ENCODE peak calls at places on chromosomes 16 and 17, in seven cellular contexts. D is sigmoid colon, O is pancreas, N is GM23338, R is right atrium auricular region, Q is A673, Z is HCT116. L is an unnamed sample.

GRCh38 chr17:40559954-40560591 is 5.2 kb downstream of the CCR7 start:
- DNase-seq in D (peak; percentile 96), O (peak; percentile 83), N (peak; percentile 95), R (peak; percentile 95), Q (peak; percentile 83), Z (peak; percentile 79), L (peak; percentile 60)

GRCh38 chr17:75404739-75405364 is 626 bp downstream of the GRB2 start:
- DNase-seq in D (peak; percentile 80), O (peak; percentile 38), N (peak; percentile 57), R (no peak), Q (peak; percentile 55), Z (no peak), L (no peak)

GRCh38 chr17:73315481-73315880 is 3.7 kb upstream of the CDC42EP4 start:
- DNase-seq in D (no peak), O (no peak), N (no peak), R (no peak), Q (no peak), Z (no peak), L (no peak)

GRCh38 chr16:27230562-27230991 is 27.3 kb downstream of the KDM8 start:
- DNase-seq in D (no peak), O (no peak), N (peak; percentile 19), R (no peak), Q (no peak), Z (no peak), L (no peak)

GRCh38 chr17:54749157-54749556 is 151.5 kb upstream of the TOM1L1 start:
- DNase-seq in D (no peak), O (no peak), N (peak; percentile 64), R (no peak), Q (peak; percentile 19), Z (no peak), L (no peak)

GRCh38 chr17:44315760-44316731 is 7.6 kb downstream of the RUNDC3A start:
- DNase-seq in D (no peak), O (no peak), N (peak; percentile 98), R (no peak), Q (no peak), Z (no peak), L (no peak)

GRCh38 chr17:32323784-32324590 is 18.0 kb downstream of the C17orf75 start:
- DNase-seq in D (no peak), O (peak; percentile 35), N (no peak), R (no peak), Q (no peak), Z (no peak), L (no peak)

GRCh38 chr17:66255527-66255971 is 26.3 kb upstream of the APOH start:
- DNase-seq in D (no peak), O (no peak), N (no peak), R (no peak), Q (no peak), Z (no peak), L (no peak)

GRCh38 chr16:67403976-67404555 is 10.8 kb upstream of the TPPP3 start:
- DNase-seq in D (no peak), O (no peak), N (no peak), R (no peak), Q (no peak), Z (no peak), L (no peak)

GRCh38 chr16:67404740-67405226 is 11.5 kb upstream of the TPPP3 start:
- DNase-seq in D (no peak), O (peak; percentile 79), N (no peak), R (no peak), Q (no peak), Z (peak; percentile 89), L (no peak)

GRCh38 chr16:67406628-67407027 is 9.6 kb downstream of the ZDHHC1 start:
- DNase-seq in D (peak; percentile 76), O (no peak), N (no peak), R (no peak), Q (no peak), Z (no peak), L (no peak)

GRCh38 chr16:67406111-67406593 is 10.1 kb downstream of the ZDHHC1 start:
- DNase-seq in D (peak; percentile 80), O (no peak), N (no peak), R (peak; percentile 77), Q (no peak), Z (no peak), L (no peak)

GRCh38 chr16:67405336-67405735 is 10.9 kb downstream of the ZDHHC1 start:
- DNase-seq in D (no peak), O (no peak), N (no peak), R (no peak), Q (no peak), Z (no peak), L (no peak)
- H3K4me3 ChIP-seq in D (no peak overlapping the region), O (no peak overlapping the region), N (no peak overlapping the region), R (no peak overlapping the region), Q (no peak overlapping the region), Z (no peak overlapping the region), L (no peak overlapping the region)

GRCh38 chr17:76873856-76874255 is 5.7 kb downstream of the MGAT5B start:
- DNase-seq in D (no peak), O (no peak), N (no peak), R (no peak), Q (no peak), Z (no peak), L (no peak)
- H3K36me3 ChIP-seq in D (no peaks in the 10 kb centered on the region), O (no peaks in the 10 kb centered on the region), N (no peaks in the 10 kb centered on the region), R (no peaks in the 10 kb centered on the region), Q (no peaks in the 10 kb centered on the region), Z (no peaks in the 10 kb centered on the region), L (no peaks in the 10 kb centered on the region)

GRCh38 chr17:83196088-83196765 is 116.8 kb downstream of the METRNL start:
- DNase-seq in D (peak; percentile 71), O (no peak), N (no peak), R (no peak), Q (no peak), Z (no peak), L (no peak)
- H3K27ac ChIP-seq in D (peak overlapping the region; percentile 8), O (no peak overlapping the region), N (no peak overlapping the region), R (peak overlapping the region; percentile 48), Q (no peak overlapping the region), Z (no peak overlapping the region), L (peak overlapping the region; percentile 62)

DNA sequence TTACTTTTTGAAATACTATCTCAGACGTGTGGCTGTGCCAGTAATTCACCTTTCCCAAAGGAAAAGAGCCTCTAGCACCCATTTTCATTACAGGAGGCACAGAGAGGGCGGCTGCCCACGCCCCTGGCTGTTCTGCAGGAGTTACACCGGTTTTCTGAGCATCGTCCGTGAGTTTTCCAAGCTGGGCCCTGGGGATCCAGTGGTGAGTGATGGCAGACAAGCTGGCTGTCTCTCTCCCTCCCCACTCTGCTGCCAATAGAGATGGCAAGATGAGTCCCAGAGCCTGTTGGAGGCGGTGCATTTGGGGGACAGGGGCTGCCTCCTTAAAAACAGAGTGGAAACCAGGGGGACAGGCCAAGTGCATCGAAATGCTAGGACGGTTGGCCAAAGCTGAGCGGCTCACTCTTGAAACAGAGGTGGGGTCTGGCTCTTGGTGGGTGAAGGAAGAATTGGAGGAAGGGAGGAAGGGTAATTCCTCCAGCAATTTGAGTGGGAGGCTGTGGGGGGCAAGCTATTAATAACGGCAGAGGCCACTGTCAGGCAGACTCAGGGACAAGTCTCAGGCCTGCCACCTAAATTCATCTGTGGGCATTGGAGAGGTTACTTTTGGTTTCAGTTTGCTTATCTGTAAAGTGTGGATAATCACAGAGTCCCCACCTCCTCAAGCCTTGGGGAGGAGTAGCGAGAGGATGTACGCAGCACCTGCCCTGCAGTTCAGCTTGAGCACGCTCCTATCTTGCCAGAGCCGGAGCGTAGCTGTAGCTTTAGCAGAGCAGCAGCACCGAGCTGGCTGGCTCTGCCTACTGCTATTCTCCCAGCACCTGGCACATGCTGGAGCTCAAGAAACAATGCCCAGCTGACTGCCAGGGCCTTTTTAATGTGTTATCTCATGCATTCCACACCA is 7.5 kb upstream of the NOS2 start:
- DNase-seq in D (no peak), O (peak; percentile 9), N (no peak), R (no peak), Q (no peak), Z (no peak), L (no peak)
- H3K4me3 ChIP-seq in D (no peak overlapping the region), O (no peak overlapping the region), N (no peak overlapping the region), R (no peak overlapping the region), Q (no peak overlapping the region), Z (no peak overlapping the region), L (no peak overlapping the region)

GRCh38 chr16:22262460-22262859 is 34.7 kb upstream of the POLR3E start:
- DNase-seq in D (no peak), O (no peak), N (no peak), R (no peak), Q (no peak), Z (no peak), L (no peak)

GRCh38 chr16:22264786-22265185 is 32.4 kb upstream of the POLR3E start:
- DNase-seq in D (no peak), O (no peak), N (no peak), R (no peak), Q (no peak), Z (no peak), L (no peak)

GRCh38 chr16:22265351-22265750 is 31.9 kb upstream of the POLR3E start:
- DNase-seq in D (no peak), O (no peak), N (no peak), R (no peak), Q (no peak), Z (no peak), L (no peak)

GRCh38 chr16:22257440-22257839 is 39.8 kb upstream of the POLR3E start:
- DNase-seq in D (no peak), O (no peak), N (peak; percentile 11), R (no peak), Q (no peak), Z (no peak), L (no peak)

DNA sequence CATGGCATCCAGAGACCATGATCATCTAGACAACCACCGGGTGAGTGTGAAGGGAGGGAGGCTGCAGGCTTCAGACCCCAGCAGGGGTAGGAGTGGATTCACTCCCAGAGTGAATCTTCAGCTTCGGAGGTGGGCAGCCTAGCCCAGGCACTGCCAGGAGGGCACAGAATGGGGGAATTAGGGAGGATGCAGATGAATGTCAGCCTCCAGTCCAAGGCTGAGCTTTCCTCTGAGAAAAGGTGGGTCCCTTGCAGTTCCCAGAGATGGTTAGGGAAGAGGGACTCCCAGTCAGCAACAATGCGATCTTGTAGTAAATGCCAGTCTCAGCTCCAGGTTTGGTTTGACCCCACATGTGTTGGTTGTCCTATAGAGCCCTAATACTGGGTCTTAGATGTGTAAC is 36.7 kb upstream of the POLR3E start:
- DNase-seq in D (no peak), O (no peak), N (no peak), R (no peak), Q (no peak), Z (no peak), L (no peak)
- H3K36me3 ChIP-seq in D (peaks cover 82% of the 10 kb centered on the region), O (peaks cover 14% of the 10 kb centered on the region), N (peaks cover 22% of the 10 kb centered on the region), R (peaks cover 83% of the 10 kb centered on the region), Q (peaks cover 6% of the 10 kb centered on the region), Z (peaks cover 34% of the 10 kb centered on the region), L (peaks cover 76% of the 10 kb centered on the region)

DNA sequence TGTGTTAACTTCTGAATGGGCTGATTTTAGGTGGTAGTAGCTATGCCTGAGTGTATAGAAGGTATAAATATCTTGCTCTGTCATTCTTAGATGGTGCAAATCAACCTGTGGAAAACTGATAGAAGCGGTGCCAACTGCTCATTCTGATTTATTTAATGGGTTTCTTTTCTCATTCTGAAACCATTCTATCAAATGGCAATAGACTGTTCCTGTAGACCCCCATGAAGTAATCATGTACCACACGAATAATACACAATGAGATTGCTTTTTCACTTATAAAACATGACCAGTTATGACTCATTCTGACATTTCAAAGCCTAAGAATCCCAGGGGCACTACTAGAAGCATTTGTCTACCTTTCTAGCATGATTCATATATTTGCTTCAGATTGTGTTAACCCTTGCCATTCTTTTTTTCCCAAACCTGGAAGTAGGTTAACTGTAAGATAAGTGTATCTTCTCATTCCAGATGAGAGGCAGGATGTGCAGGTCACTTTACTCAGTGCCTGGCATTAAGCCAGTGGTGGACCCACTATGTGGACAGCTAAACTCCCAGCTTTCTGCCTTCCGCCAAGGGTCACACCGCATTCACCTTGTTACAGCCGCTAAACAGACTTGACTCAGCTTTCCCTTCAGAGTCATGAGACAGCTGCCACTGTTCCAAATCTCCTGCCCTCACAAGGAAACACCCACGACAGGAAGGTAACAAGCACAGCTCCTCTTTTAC is 16.4 kb upstream of the SLC16A11 start:
- DNase-seq in D (no peak), O (no peak), N (no peak), R (no peak), Q (peak; percentile 27), Z (peak; percentile 96), L (no peak)
- H3K27ac ChIP-seq in D (no peak overlapping the region), O (no peak overlapping the region), N (no peak overlapping the region), R (no peak overlapping the region), Q (no peak overlapping the region), Z (peak overlapping the region; percentile 53), L (no peak overlapping the region)

L was measured in thoracic aorta.